ENCODE peak calls at places on chromosome 9, in seven cellular contexts. S, Y, L, M, O, R and P are unnamed samples.

GRCh38 chr9:89185980-89186379 is 7.4 kb upstream of the SHC3 start:
- DNase-seq in S (peak; percentile 41), Y (no peak), L (no peak), M (peak; percentile 56), O (no peak), R (no peak), P (no peak)

GRCh38 chr9:18791074-18791473 is 241.9 kb downstream of the SAXO1 start:
- DNase-seq in S (peak; percentile 6), Y (no peak), L (no peak), M (peak; percentile 54), O (no peak), R (peak; percentile 24), P (no peak)

GRCh38 chr9:18490591-18491370 is 16.8 kb downstream of the ADAMTSL1 start:
- DNase-seq in S (no peak), Y (no peak), L (no peak), M (no peak), O (no peak), R (no peak), P (no peak)

GRCh38 chr9:85258823-85259370 is 482.9 kb downstream of the AGTPBP1 start:
- DNase-seq in S (peak; percentile 61), Y (no peak), L (peak; percentile 28), M (peak; percentile 54), O (peak; percentile 24), R (peak; percentile 63), P (no peak)

GRCh38 chr9:9771314-9771713 is 841.5 kb downstream of the PTPRD start:
- DNase-seq in S (no peak), Y (no peak), L (no peak), M (no peak), O (no peak), R (no peak), P (no peak)

GRCh38 chr9:97985058-97985861 is 2.1 kb downstream of the ANP32B start:
- DNase-seq in S (peak; percentile 15), Y (no peak), L (no peak), M (peak; percentile 49), O (peak; percentile 19), R (no peak), P (peak; percentile 22)

GRCh38 chr9:111036068-111036789 is 2.0 kb downstream of the LPAR1 start:
- DNase-seq in S (peak; percentile 75), Y (peak; percentile 80), L (peak; percentile 74), M (peak; percentile 43), O (peak; percentile 61), R (peak; percentile 1), P (no peak)

GRCh38 chr9:14298607-14299022 is 15.3 kb downstream of the NFIB start:
- DNase-seq in S (no peak), Y (no peak), L (no peak), M (no peak), O (no peak), R (no peak), P (no peak)

GRCh38 chr9:124779368-124780059 is 2.6 kb downstream of the OLFML2A start:
- DNase-seq in S (peak; percentile 58), Y (peak; percentile 36), L (no peak), M (peak; percentile 42), O (no peak), R (no peak), P (no peak)

GRCh38 chr9:133968428-133968827 is 23.7 kb downstream of the VAV2 start:
- DNase-seq in S (no peak), Y (no peak), L (no peak), M (no peak), O (no peak), R (no peak), P (no peak)

GRCh38 chr9:93576296-93577044 is at the start of gene PHF2:
- DNase-seq in S (peak; percentile 46), Y (peak; percentile 77), L (no peak), M (no peak), O (no peak), R (no peak), P (peak; percentile 40)

GRCh38 chr9:137064027-137064879 is 6.1 kb downstream of the SAPCD2 start:
- DNase-seq in S (no peak), Y (peak; percentile 87), L (no peak), M (peak; percentile 76), O (peak; percentile 82), R (no peak), P (peak; percentile 51)

GRCh38 chr9:93830224-93830596 is 124.9 kb downstream of the BARX1 start:
- DNase-seq in S (no peak), Y (no peak), L (no peak), M (no peak), O (no peak), R (no peak), P (no peak)

GRCh38 chr9:95511232-95511951 is 5.4 kb downstream of the PTCH1 start:
- DNase-seq in S (peak; percentile 85), Y (no peak), L (peak; percentile 47), M (no peak), O (no peak), R (no peak), P (no peak)

GRCh38 chr9:1531411-1531903 is 481.3 kb downstream of the DMRT2 start:
- DNase-seq in S (no peak), Y (no peak), L (no peak), M (no peak), O (no peak), R (no peak), P (no peak)
- TF ChIP-seq CTCF in S (no peak), Y (no peak), L (no peak), M (no peak), O (no peak), R (no peak), P (no peak)

DNA sequence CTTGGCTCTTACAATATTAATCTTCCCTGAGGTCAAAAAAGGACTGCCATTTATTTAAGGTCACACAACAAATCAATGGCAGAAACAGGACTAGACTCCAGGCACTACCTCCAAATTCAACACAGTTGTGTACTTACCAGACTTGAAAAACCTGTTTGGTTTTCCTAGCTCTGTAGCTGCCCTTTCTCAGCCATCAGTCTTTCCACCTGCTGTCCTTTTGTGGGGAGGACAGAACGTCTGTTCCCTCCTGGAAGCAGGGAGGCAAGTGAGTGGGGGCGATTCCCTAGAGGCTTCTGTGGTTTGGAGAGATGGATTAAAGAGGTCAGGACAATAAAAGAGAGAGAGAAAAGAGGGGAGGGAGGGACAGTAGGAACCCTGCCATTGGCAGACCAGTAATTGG is 14.7 kb downstream of the ASTN2 start:
- DNase-seq in S (no peak), Y (no peak), L (no peak), M (no peak), O (no peak), R (no peak), P (no peak)
- TF ChIP-seq CTCF in S (no peak), Y (no peak), L (no peak), M (no peak), O (no peak), R (no peak), P (no peak)

GRCh38 chr9:42852133-42852532 is 668.7 kb downstream of the SPATA31A6 start:
- DNase-seq in S (peak; percentile 35), Y (peak; percentile 56), L (no peak), M (peak; percentile 48), O (peak; percentile 53), R (no peak), P (no peak)
- TF ChIP-seq CTCF in S (peak; percentile 36), Y (peak; percentile 8), L (no peak), M (no peak), O (peak; percentile 74), R (no peak), P (no peak)

GRCh38 chr9:114109106-114109505 is 10.0 kb upstream of the KIF12 start:
- DNase-seq in S (no peak), Y (peak; percentile 35), L (no peak), M (no peak), O (no peak), R (no peak), P (no peak)
- TF ChIP-seq CTCF in S (no peak), Y (no peak), L (no peak), M (no peak), O (no peak), R (no peak), P (no peak)

DNA sequence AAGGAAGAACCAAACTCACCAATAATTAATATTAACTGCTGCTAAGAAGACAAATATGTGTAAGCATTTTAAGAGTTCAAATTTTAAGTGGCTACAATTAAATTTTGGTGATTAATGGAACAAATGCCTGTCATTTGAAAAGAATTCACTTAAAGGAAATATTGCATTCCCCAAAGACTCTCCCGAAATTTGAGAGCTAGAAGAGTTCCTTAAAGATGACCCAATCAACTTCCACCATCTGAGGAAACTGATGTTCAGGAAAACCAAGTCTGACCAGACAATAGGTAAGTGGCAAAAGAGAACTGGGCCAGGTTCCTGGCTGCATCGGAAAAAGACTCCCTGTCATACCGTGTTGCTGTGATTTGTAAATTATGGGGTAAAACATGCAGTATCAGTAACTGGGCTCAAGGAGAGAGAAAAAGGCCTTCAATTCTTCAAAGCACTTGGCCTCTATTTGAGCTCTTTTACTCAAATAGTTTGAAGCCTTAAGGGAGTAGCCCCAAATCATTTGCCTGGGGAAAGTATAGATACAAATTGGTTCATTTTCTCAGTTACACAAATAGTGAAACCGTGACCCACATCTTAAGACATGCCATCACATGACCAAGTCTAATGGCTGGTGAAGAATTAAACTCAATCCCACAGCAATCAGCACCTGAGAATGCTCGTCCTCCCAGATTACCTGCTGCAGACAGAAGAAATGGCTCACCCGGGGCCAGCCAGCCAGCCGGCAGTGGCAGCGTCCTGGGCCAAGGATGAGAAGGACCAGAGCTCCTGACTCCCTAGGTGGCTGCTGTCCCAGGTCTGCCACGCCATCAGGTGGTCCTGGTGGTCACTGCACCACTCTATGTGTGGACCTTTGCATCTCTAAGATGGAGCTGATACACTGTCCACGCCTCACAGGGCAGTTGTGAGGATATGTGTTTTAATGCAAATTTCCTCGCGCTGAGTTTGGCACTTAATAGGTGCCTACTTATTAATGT is 162.9 kb downstream of the TTLL11 start:
- DNase-seq in S (no peak), Y (no peak), L (no peak), M (no peak), O (no peak), R (peak; percentile 10), P (no peak)
- TF ChIP-seq CTCF in S (peak; percentile 27), Y (no peak), L (no peak), M (no peak), O (peak; percentile 31), R (peak; percentile 36), P (no peak)

GRCh38 chr9:110006657-110007056 is 201.3 kb downstream of the C9orf152 start:
- DNase-seq in S (no peak), Y (no peak), L (no peak), M (no peak), O (no peak), R (no peak), P (no peak)
- TF ChIP-seq CTCF in S (no peak), Y (no peak), L (no peak), M (no peak), O (no peak), R (no peak), P (no peak)